ENCODE peak calls at places on chromosomes 7 and 10, in five cellular contexts. I, X, H, M and V are unnamed samples.

GRCh38 chr7:108805808-108806397 is 236.2 kb downstream of the DNAJB9 start:
- DNase-seq in X (no peak), H (no peak), I (no peak), M (no peak), V (peak; percentile 10)

GRCh38 chr10:116707981-116708380 is 34.4 kb downstream of the HSPA12A start:
- DNase-seq in X (no peak), I (no peak), M (no peak), H (no peak), V (no peak)

GRCh38 chr7:1248459-1249131 is 15.9 kb downstream of the UNCX start:
- DNase-seq in I (peak; percentile 60), X (no peak), H (no peak), M (no peak), V (no peak)

GRCh38 chr10:110642980-110643655 is 1.0 kb upstream of the RBM20 start:
- DNase-seq in I (peak; percentile 74), X (peak; percentile 78), H (peak; percentile 61), M (no peak), V (peak; percentile 56)

GRCh38 chr7:138074540-138074939 is 1.7 kb upstream of the AKR1D1 start:
- DNase-seq in X (no peak), M (no peak), H (no peak), I (no peak), V (no peak)

GRCh38 chr7:69403169-69403568 is 195.1 kb upstream of the AUTS2 start:
- DNase-seq in M (no peak), I (peak; percentile 33), X (no peak), H (no peak), V (no peak)

GRCh38 chr7:100367676-100368613 is 5.3 kb upstream of the PILRA start:
- DNase-seq in M (no peak), X (no peak), H (no peak), I (no peak), V (no peak)

GRCh38 chr10:108097258-108097657 is 932.8 kb upstream of the SORCS1 start:
- DNase-seq in I (no peak), X (no peak), H (no peak), M (no peak), V (no peak)

GRCh38 chr7:22564511-22565045 is 64.6 kb upstream of the STEAP1B start:
- DNase-seq in X (no peak), I (no peak), H (no peak), M (no peak), V (peak; percentile 86)

GRCh38 chr10:3222068-3222467 is 49.5 kb upstream of the PITRM1 start:
- DNase-seq in H (no peak), M (peak; percentile 79), I (peak; percentile 50), X (no peak), V (peak; percentile 56)

GRCh38 chr10:26737730-26738129 is 40.2 kb downstream of the PDSS1 start:
- DNase-seq in I (no peak), M (peak; percentile 58), X (no peak), H (no peak), V (peak; percentile 34)

GRCh38 chr7:135678612-135679575 is 16.6 kb downstream of the STMP1 start:
- DNase-seq in H (no peak), M (no peak), X (no peak), I (no peak), V (no peak)

GRCh38 chr7:1571261-1571650 is 1.4 kb upstream of the PSMG3 start:
- DNase-seq in M (peak; percentile 65), H (no peak), I (no peak), X (no peak), V (peak; percentile 87)

GRCh38 chr10:70549962-70550845 is 52.3 kb downstream of the PRF1 start:
- DNase-seq in I (peak; percentile 77), H (peak; percentile 75), M (peak; percentile 63), X (peak; percentile 92), V (peak; percentile 66)

GRCh38 chr7:2399848-2400587 is 3.4 kb upstream of the CHST12 start:
- DNase-seq in X (no peak), M (no peak), H (no peak), I (no peak), V (peak; percentile 93)

GRCh38 chr7:152025937-152026890 is 740 bp downstream of the GALNT11 start:
- DNase-seq in M (peak; percentile 8), H (no peak), X (no peak), I (no peak), V (no peak)

GRCh38 chr10:13831711-13832110 is 244.9 kb downstream of the PRPF18 start:
- DNase-seq in X (no peak), H (no peak), M (no peak), I (no peak), V (peak; percentile 49)

GRCh38 chr7:42605381-42605780 is 306.5 kb downstream of the C7orf25 start:
- DNase-seq in H (peak; percentile 14), M (no peak), X (no peak), I (no peak), V (no peak)

GRCh38 chr10:121910673-121911420 is 17.0 kb downstream of the ATE1 start:
- DNase-seq in M (no peak), I (no peak), H (no peak), X (no peak), V (peak; percentile 62)

GRCh38 chr10:79444243-79445119 is 943 bp downstream of the ZCCHC24 start:
- DNase-seq in X (peak; percentile 78), M (peak; percentile 22), H (peak; percentile 46), I (peak; percentile 62), V (peak; percentile 84)

GRCh38 chr10:79443338-79444242 is 1.8 kb downstream of the ZCCHC24 start:
- DNase-seq in M (no peak), X (no peak), H (no peak), I (no peak), V (peak; percentile 27)

GRCh38 chr10:79446451-79447020 is 1.1 kb upstream of the ZCCHC24 start:
- DNase-seq in I (peak; percentile 67), H (peak; percentile 68), M (no peak), X (peak; percentile 74), V (no peak)

GRCh38 chr10:79445708-79446450 is 455 bp upstream of the ZCCHC24 start:
- DNase-seq in H (peak; percentile 98), X (peak; percentile 94), M (peak; percentile 93), I (peak; percentile 99), V (peak; percentile 99)

GRCh38 chr10:79445217-79445707 is at the start of gene ZCCHC24:
- DNase-seq in X (no peak), M (peak; percentile 44), I (peak; percentile 75), H (no peak), V (peak; percentile 43)
- H3K23ac ChIP-seq in X (no peak within 1 kb of the TSS), M (no peak within 1 kb of the TSS), I (no peak within 1 kb of the TSS), H (peak within 1 kb of the TSS; percentile 82), V (no peak within 1 kb of the TSS)

GRCh38 chr10:99981581-99982199 is 28.1 kb downstream of the DNMBP start:
- DNase-seq in X (no peak), M (no peak), H (no peak), I (no peak), V (no peak)

GRCh38 chr10:99984201-99984600 is 25.5 kb downstream of the DNMBP start:
- DNase-seq in X (no peak), M (no peak), I (no peak), H (no peak), V (peak; percentile 63)

GRCh38 chr10:99984635-99985034 is 25.1 kb downstream of the DNMBP start:
- DNase-seq in I (no peak), X (no peak), H (no peak), M (no peak), V (no peak)

GRCh38 chr10:99982728-99983127 is 27.0 kb downstream of the DNMBP start:
- DNase-seq in M (no peak), X (no peak), I (no peak), H (no peak), V (no peak)

DNA sequence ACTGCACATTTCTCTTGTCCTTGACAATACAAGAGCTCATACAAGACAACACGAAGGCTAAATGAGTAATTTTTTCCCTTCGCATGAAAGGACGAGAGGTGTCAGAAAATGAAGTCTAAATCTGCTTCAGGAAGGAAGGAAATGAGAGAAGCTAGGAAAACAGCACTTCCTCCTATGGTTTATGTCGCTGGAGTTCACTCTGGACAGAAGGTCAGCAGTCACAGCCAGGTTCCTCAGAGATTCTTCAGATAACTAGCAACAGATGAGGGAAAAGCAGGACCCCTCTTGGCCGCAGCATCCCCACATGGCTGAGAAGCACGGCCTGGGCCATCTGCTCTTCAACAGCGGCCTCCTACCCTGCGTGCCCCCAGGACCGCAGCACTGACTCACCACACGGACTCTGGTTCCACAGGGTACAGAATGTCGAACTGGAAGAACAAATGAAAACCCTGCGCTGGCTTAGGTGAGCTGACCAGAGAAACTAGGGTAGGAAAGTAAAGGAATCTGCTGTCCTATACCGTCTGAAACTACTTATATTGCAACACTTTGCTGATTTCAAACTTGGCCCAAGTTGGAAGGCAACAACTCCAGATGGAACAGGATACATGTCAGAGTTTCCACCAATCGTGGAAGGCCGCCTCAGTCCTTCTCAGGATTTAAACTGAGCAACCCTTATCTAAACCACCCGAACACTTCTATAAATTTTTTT is 26.3 kb downstream of the DNMBP start:
- DNase-seq in X (no peak), H (no peak), M (peak; percentile 30), I (no peak), V (peak; percentile 96)
- H3K4me1 ChIP-seq in X (peaks cover 7% of the 10 kb centered on the region), H (no peaks in the 10 kb centered on the region), M (peaks cover 3% of the 10 kb centered on the region), I (no peaks in the 10 kb centered on the region), V (peaks cover 24% of the 10 kb centered on the region)

GRCh38 chr7:99257065-99257464 is 15.6 kb upstream of the MYH16 start:
- DNase-seq in M (no peak), I (no peak), H (no peak), X (no peak), V (no peak)
- H2BK12ac ChIP-seq in M (no peak overlapping the region), I (no peak overlapping the region), H (no peak overlapping the region), X (no peak overlapping the region), V (no peak overlapping the region)

DNA sequence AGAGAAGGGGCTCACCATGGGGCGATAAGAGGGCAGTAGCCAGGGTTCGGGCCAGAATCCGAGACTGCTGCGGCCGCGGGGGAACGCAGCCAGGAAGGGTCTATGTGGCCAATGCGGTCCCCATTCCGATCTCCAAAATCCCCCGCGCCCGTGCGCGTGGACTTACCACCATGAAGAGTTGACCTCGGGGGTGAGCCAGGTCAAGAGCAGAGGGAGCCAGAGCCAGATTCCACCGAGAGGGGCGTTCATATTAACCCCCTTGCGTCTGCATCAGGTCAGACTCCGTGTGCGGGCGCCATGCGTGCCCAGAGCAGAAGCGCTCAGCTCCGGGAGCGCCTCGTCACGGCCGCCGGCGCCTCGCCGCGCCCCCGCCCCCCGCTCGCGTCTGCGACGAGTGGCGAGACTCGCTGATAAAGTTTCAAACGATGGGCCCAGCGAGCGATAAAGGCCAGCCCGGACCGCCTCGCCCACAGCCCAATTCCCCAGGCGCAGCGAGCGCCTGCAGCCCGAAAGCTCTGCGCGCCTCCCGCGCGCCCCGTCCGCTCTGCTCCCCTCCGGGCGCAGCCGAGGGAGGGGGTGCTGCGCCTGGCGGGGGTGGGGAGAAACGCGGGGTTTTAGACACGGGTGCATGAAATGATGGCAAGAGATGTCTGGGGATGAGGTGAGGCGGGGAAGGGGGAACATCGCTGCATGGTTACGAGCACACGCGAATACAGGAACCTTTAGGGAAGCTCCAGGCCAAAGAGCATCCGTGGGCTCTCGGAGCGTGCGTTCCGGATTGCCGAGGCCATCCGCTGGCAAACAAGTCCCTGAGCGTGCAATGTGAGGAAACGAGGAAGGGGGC is at the start of gene WNT2:
- DNase-seq in H (peak; percentile 31), M (no peak), I (peak; percentile 30), X (peak; percentile 56), V (no peak)
- H3K23ac ChIP-seq in H (no peak within 1 kb of the TSS), M (no peak within 1 kb of the TSS), I (no peak within 1 kb of the TSS), X (no peak within 1 kb of the TSS), V (no peak within 1 kb of the TSS)

GRCh38 chr7:47621347-47621746 is 39.4 kb upstream of the TNS3 start:
- DNase-seq in I (no peak), H (no peak), X (no peak), M (no peak), V (no peak)
- H3K4me1 ChIP-seq in I (peaks cover 2% of the 10 kb centered on the region), H (peaks cover 18% of the 10 kb centered on the region), X (no peaks in the 10 kb centered on the region), M (peaks cover 9% of the 10 kb centered on the region), V (peaks cover 15% of the 10 kb centered on the region)